ENCODE peak calls at places on chromosomes 5 and 9, in six cellular contexts. X is AG04450, E is stomach, M is Calu3, Y is GM20000, P is fibroblast of the aortic adventitia. Q is an unnamed sample.

GRCh38 chr9:129720865-129721545 is 31.8 kb downstream of the PTGES start:
- DNase-seq in Y (no peak), M (no peak), E (no peak), X (no peak), P (no peak), Q (no peak)

GRCh38 chr9:4105183-4105582 is 194.7 kb downstream of the GLIS3 start:
- DNase-seq in M (no peak), Y (no peak), P (peak), E (no peak), X (no peak), Q (no peak)

GRCh38 chr9:8338742-8339425 is 539.3 kb upstream of the DMAC1 start:
- DNase-seq in E (no peak), Y (no peak), M (no peak), P (peak), X (no peak), Q (no peak)

GRCh38 chr9:133375116-133375723 is 640 bp downstream of the SURF4 start:
- DNase-seq in E (peak), X (no peak), M (peak), P (peak), Y (peak), Q (peak)

GRCh38 chr5:30539004-30539634 is 654.4 kb upstream of the CDH6 start:
- DNase-seq in P (peak), M (peak), X (peak), Y (no peak), E (no peak), Q (no peak)

GRCh38 chr5:59124983-59125960 is 542.4 kb downstream of the RAB3C start:
- DNase-seq in P (no peak), X (no peak), Y (peak), M (no peak), E (no peak), Q (peak)

GRCh38 chr5:41636605-41637004 is 126.2 kb upstream of the PLCXD3 start:
- DNase-seq in E (no peak), P (peak), X (no peak), M (peak), Y (peak), Q (peak)

GRCh38 chr9:89467278-89467625 is 30.7 kb downstream of the SEMA4D start:
- DNase-seq in X (no peak), E (no peak), Y (no peak), M (no peak), P (no peak), Q (no peak)

GRCh38 chr5:100270323-100270771 is 264.8 kb upstream of the FAM174A start:
- DNase-seq in X (no peak), E (no peak), P (no peak), Y (no peak), M (no peak), Q (no peak)

GRCh38 chr5:97425511-97425910 is 242.5 kb upstream of the RIOK2 start:
- DNase-seq in Y (no peak), X (no peak), E (no peak), P (peak), M (no peak), Q (peak)

GRCh38 chr5:107607656-107608368 is 62.9 kb downstream of the EFNA5 start:
- DNase-seq in P (no peak), M (no peak), X (no peak), Y (no peak), E (no peak), Q (no peak)

GRCh38 chr5:98214240-98215051 is 559.0 kb upstream of the RGMB start:
- DNase-seq in E (no peak), P (peak), Y (no peak), X (no peak), M (no peak), Q (no peak)

DNA sequence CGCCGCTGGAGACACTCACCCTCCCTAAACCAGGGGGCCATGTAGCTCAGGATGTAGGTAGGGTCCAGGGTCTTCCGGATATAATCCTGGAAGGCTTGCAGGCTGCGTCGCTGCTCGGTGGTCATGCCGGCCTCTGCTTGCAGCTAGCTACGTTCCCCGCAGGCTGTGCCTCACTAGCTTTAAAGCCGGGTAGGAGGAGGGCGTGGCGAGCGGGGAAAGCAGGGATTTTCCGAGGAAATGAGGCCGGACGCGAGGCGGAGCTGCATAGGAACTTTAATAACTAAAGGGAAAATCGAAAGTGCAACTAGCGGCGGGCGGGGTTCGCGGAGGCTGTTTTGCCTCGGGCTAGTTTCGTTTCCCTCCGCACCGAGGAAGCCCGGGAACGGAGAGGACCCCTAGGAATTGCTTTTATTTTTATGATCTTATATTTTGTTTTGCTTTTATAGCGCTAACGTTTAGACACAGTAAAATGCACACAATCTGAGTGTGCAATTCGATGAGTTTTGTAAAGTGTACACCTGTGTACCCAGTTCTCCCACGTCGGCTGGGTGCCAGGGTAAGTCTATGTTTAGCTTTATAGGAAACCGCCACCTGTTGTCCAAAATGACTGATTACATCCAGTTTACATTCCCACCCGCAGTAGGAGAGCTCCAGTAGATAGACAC is at the start of gene RIGI:
- DNase-seq in P (peak), X (peak), E (peak), M (peak), Y (peak), Q (peak)
- TF ChIP-seq CTCF in P (peak), X (peak), E (peak), M (peak), Y (no peak), Q (no peak)

GRCh38 chr9:94166237-94167054 is 82.2 kb downstream of the PTPDC1 start:
- DNase-seq in M (peak), P (peak), Y (peak), E (peak), X (peak), Q (peak)
- TF ChIP-seq CTCF in M (no peak), P (no peak), Y (no peak), E (no peak), X (no peak), Q (no peak)

DNA sequence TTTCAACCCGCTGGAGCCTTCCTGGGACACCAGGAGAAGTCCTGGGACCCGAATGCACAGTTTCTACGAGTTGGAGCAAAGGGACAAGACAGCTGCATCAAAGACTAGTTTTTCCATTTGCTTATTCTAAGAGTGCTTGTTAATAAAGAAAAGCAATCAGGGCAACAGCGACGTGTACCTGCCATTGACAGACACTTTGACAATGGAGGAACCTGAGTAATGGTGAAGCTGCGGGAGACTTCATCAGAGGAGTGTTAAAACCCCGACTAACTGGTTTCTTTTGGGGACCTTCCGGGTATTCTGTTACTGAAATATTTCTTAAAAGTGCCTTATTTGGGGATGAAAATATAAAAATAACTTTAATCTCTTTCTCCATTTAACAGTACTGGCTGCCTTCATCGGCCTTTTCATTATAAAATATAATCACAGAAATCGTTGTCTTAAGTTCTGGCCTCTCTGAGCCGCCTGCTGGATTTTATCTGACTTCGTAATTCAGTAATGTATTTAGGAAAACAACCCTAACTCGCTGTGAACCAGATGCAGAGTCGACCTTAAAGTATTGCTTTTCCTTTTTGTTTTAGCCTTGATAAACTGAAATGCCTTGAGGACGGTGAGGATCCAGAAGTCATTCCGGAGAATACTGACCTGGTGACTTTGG is 781 bp downstream of the SNAPC3 start:
- DNase-seq in M (no peak), X (no peak), E (no peak), Y (no peak), P (peak), Q (no peak)
- TF ChIP-seq CTCF in M (no peak), X (peak), E (no peak), Y (no peak), P (peak), Q (no peak)

GRCh38 chr5:149452665-149453617 is 73.8 kb upstream of the IL17B start:
- DNase-seq in X (peak), M (peak), Y (no peak), P (peak), E (no peak), Q (no peak)
- TF ChIP-seq CTCF in X (peak), M (no peak), Y (no peak), P (peak), E (no peak), Q (no peak)

DNA sequence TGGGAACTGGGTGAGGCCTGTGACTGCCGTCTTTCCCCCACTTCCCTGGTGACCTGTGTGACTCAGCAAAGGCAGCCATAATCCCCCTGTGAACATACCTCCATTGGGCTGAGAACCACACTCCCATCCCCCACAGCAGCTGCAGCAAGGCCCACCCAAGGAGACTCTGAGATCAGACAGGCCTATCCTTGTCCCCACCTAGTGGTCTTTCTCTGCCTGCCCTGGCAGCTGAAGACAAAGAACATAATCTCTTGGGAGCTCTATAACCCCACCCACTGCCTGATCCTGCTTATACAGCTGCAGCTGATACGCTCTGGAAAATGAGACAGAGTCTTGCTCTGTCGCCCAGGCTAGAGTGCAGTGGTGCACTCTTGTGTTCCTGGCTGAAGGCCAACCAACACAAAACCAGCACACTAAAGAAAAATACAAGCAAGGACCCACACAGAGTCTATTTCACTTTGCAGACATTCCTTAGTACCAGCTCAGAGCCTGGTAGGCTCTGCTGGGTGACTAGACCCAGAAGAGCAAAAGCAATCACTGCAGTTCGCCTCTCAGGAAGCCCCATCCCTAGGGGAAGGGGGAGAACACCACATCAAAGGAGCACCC is 106.7 kb downstream of the MCTP1 start:
- DNase-seq in X (no peak), M (peak), E (no peak), P (peak), Y (no peak), Q (no peak)
- TF ChIP-seq CTCF in X (peak), M (peak), E (no peak), P (peak), Y (no peak), Q (no peak)

GRCh38 chr5:134098690-134099089 is 15.8 kb upstream of the TCF7 start:
- DNase-seq in X (no peak), P (no peak), M (no peak), Y (no peak), E (no peak), Q (no peak)
- TF ChIP-seq CTCF in X (no peak), P (no peak), M (no peak), Y (no peak), E (no peak), Q (no peak)

GRCh38 chr9:131887680-131888079 is 147.8 kb upstream of the RAPGEF1 start:
- DNase-seq in X (no peak), Y (no peak), E (no peak), P (no peak), M (no peak), Q (no peak)

GRCh38 chr9:131891578-131891977 is 151.7 kb upstream of the RAPGEF1 start:
- DNase-seq in E (no peak), M (no peak), P (no peak), Y (no peak), X (no peak), Q (no peak)

GRCh38 chr9:131892162-131892707 is 152.4 kb upstream of the RAPGEF1 start:
- DNase-seq in P (no peak), M (no peak), X (no peak), Y (no peak), E (no peak), Q (no peak)

GRCh38 chr9:131888923-131889322 is 149.0 kb upstream of the RAPGEF1 start:
- DNase-seq in P (no peak), Y (no peak), E (no peak), X (no peak), M (no peak), Q (no peak)

DNA sequence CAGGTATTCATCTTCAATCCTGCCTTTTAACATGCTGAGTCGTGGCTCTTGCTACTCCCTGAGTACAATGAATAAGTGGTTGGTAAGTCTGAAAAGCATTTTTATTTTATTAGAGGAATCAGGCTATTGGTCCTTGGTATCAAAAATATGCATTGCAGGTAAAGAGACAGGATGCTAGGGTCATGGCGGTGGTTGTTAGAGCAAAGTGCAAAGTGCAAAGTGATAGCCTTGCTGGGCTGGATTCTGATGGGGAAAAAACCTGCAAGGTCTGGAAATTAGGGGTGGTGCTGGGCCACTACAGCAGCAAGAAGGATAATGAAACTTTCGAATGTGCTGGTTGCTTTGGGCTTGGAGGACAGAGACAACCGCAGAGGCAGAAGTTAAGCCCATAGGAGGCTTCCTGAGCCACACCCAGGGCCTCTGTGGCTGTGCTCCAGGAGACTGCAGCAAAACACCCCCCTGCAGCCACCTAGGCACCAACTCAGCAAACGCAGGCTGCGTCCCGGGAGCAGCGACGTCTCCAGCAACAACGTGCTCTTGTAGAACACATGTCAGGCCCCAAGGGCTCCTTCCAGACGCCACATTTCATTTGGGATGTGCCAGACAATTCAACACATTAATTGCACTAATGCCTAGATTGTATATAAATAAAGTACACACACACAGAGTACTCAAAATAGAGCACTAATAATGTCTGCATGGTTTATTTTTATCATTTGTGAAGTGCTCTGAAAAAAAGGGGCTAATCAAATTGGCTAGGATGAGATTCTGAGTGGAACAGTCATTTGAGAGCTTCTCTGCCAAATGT is 149.8 kb upstream of the RAPGEF1 start:
- DNase-seq in X (no peak), M (no peak), E (peak), P (peak), Y (no peak), Q (no peak)
- TF ChIP-seq CTCF in X (no peak), M (no peak), E (no peak), P (no peak), Y (no peak), Q (no peak)